ENCODE peak calls at places on chromosomes 3 and 15, in seven cellular contexts. C is fibroblast of gingiva, B is DMS79 treated with DMSO at 0.1 percent for 48 hours, G is SW480, N is activated gamma-delta T cell treated with Interleukin-2 at 50 U/mL for 16 hours, F is GM03348, M is caudate nucleus. S is an unnamed sample.

GRCh38 chr3:113167929-113168771 is 43.2 kb upstream of the BOC start:
- DNase-seq in M (no peak), B (peak; percentile 90), C (no peak), F (no peak), G (no peak), N (no peak), S (no peak)

GRCh38 chr3:135412475-135412874 is 553.1 kb upstream of the PPP2R3A start:
- DNase-seq in B (no peak), F (no peak), C (no peak), M (no peak), N (no peak), G (no peak), S (no peak)

GRCh38 chr3:66555214-66555844 is 54.5 kb upstream of the LRIG1 start:
- DNase-seq in B (peak; percentile 62), M (no peak), G (no peak), F (no peak), N (no peak), C (no peak), S (no peak)

GRCh38 chr3:78823859-78824258 is 943.9 kb downstream of the ROBO1 start:
- DNase-seq in C (peak; percentile 43), M (no peak), G (no peak), B (no peak), F (peak; percentile 13), N (no peak), S (peak; percentile 80)

GRCh38 chr15:39558421-39558820 is 22.5 kb upstream of the THBS1 start:
- DNase-seq in N (no peak), C (no peak), B (no peak), M (no peak), G (no peak), F (no peak), S (no peak)

GRCh38 chr15:57743424-57743823 is 36.9 kb downstream of the POLR2M start:
- DNase-seq in C (no peak), F (no peak), M (no peak), N (no peak), G (peak; percentile 4), B (no peak), S (no peak)

GRCh38 chr15:75238150-75238549 is 20.0 kb upstream of the GOLGA6C start:
- DNase-seq in B (no peak), C (no peak), G (no peak), F (peak; percentile 4), M (no peak), N (no peak), S (no peak)

GRCh38 chr3:124887177-124887995 is at the start of gene ITGB5:
- DNase-seq in G (peak; percentile 83), M (no peak), C (peak; percentile 82), N (peak; percentile 9), F (peak; percentile 94), B (peak; percentile 23), S (peak; percentile 71)

GRCh38 chr15:45640610-45641009 is 5.8 kb downstream of the SQOR start:
- DNase-seq in G (no peak), F (peak; percentile 57), B (no peak), M (no peak), N (no peak), C (peak; percentile 84), S (peak; percentile 25)

GRCh38 chr3:169509780-169510179 is 153.7 kb downstream of the MECOM start:
- DNase-seq in F (no peak), N (no peak), M (no peak), G (no peak), C (no peak), B (no peak), S (no peak)

GRCh38 chr15:67143646-67144045 is 78.2 kb downstream of the SMAD3 start:
- DNase-seq in N (no peak), G (no peak), M (no peak), C (no peak), B (no peak), F (no peak), S (no peak)

GRCh38 chr3:191239439-191240035 is 40.5 kb downstream of the OSTN start:
- DNase-seq in G (no peak), F (no peak), B (no peak), M (no peak), C (no peak), N (no peak), S (no peak)

GRCh38 chr3:46881819-46882376 is 4.4 kb downstream of the PTH1R start:
- DNase-seq in C (no peak), M (no peak), B (no peak), G (no peak), F (peak; percentile 51), N (no peak), S (no peak)

GRCh38 chr15:92393287-92393993 is at the start of gene ST8SIA2:
- DNase-seq in F (peak; percentile 40), C (no peak), M (no peak), G (no peak), N (no peak), B (peak; percentile 16), S (no peak)

GRCh38 chr3:106392905-106393304 is 524.1 kb upstream of the CBLB start:
- DNase-seq in C (no peak), N (no peak), B (no peak), M (no peak), G (no peak), F (peak; percentile 19), S (no peak)